ENCODE peak calls at places on chromosomes 1 and 21, in nine cellular contexts. O, T, J, U, V, Y, H, R and D are unnamed samples.

GRCh38 chr1:247681288-247681897 is 1.9 kb upstream of the OR13G1 start:
- DNase-seq in Y (peak), H (no peak), V (no peak), O (peak), R (peak), U (peak), T (peak), J (peak), D (no peak)

GRCh38 chr1:32798191-32798590 is 19.0 kb downstream of the YARS1 start:
- DNase-seq in Y (no peak), J (no peak), V (no peak), R (no peak), O (no peak), H (no peak), U (no peak), T (no peak), D (no peak)

GRCh38 chr1:155127672-155128468 is at the start of gene EFNA1:
- DNase-seq in O (peak), R (peak), H (peak), T (peak), U (peak), Y (no peak), V (peak), J (peak), D (no peak)

GRCh38 chr1:45026446-45026845 is 14.4 kb downstream of the UROD start:
- DNase-seq in R (no peak), U (peak), T (no peak), Y (no peak), H (no peak), J (no peak), V (no peak), O (no peak), D (no peak)

GRCh38 chr1:205950826-205951549 is 7.7 kb upstream of the SLC26A9 start:
- DNase-seq in R (no peak), T (no peak), H (no peak), V (no peak), U (peak), J (no peak), Y (no peak), O (no peak), D (no peak)

GRCh38 chr1:175191654-175192053 is 922 bp downstream of the KIAA0040 start:
- DNase-seq in H (peak), O (no peak), R (peak), T (peak), Y (no peak), U (no peak), J (peak), V (no peak), D (no peak)

GRCh38 chr1:87644500-87645245 is 316.0 kb downstream of the LMO4 start:
- DNase-seq in T (no peak), J (no peak), U (peak), H (no peak), O (no peak), V (no peak), R (no peak), Y (no peak), D (no peak)

GRCh38 chr1:168084396-168085231 is 52.1 kb downstream of the GPR161 start:
- DNase-seq in O (peak), Y (peak), T (peak), H (peak), R (peak), V (peak), J (peak), U (peak), D (peak)

GRCh38 chr21:26961704-26962103 is 5.2 kb downstream of the ADAMTS5 start:
- DNase-seq in R (no peak), J (peak), Y (no peak), T (no peak), H (no peak), V (no peak), O (no peak), U (no peak), D (no peak)

GRCh38 chr1:6445062-6445763 is 20.6 kb downstream of the ESPN start:
- DNase-seq in T (peak), O (no peak), V (no peak), R (no peak), H (no peak), Y (no peak), U (peak), J (peak), D (no peak)

GRCh38 chr1:15852036-15852827 is 4.7 kb downstream of the SPEN start:
- DNase-seq in T (no peak), U (no peak), H (no peak), R (no peak), V (no peak), J (no peak), O (no peak), Y (no peak), D (no peak)

GRCh38 chr1:14467112-14467511 is 131.4 kb upstream of the KAZN start:
- DNase-seq in V (no peak), T (no peak), Y (no peak), U (no peak), R (no peak), J (no peak), O (no peak), H (no peak), D (no peak)

GRCh38 chr1:101738475-101738874 is 258.3 kb downstream of the OLFM3 start:
- DNase-seq in J (no peak), R (no peak), U (peak), O (no peak), H (no peak), V (no peak), T (no peak), Y (no peak), D (no peak)

GRCh38 chr1:53585116-53585515 is 125.9 kb downstream of the DMRTB1 start:
- DNase-seq in R (no peak), T (no peak), U (peak), H (peak), V (no peak), J (no peak), Y (no peak), O (no peak), D (no peak)

GRCh38 chr1:151653397-151653796 is 41.5 kb downstream of the SNX27 start:
- DNase-seq in T (no peak), O (no peak), J (no peak), H (no peak), V (no peak), Y (no peak), U (peak), R (no peak), D (peak)

GRCh38 chr1:40479156-40479555 is 2.1 kb downstream of the ZFP69 start:
- DNase-seq in U (no peak), V (no peak), T (no peak), O (no peak), R (no peak), J (no peak), H (no peak), Y (no peak), D (no peak)

GRCh38 chr1:32470991-32471694 is 6.3 kb downstream of the ZBTB8B start:
- DNase-seq in O (peak), Y (no peak), H (no peak), U (peak), J (no peak), V (no peak), R (peak), T (no peak), D (no peak)

GRCh38 chr1:2284932-2285331 is 56.8 kb downstream of the SKI start:
- DNase-seq in T (no peak), J (no peak), R (no peak), V (no peak), U (no peak), H (no peak), Y (no peak), O (peak), D (no peak)

GRCh38 chr21:34889537-34890257 is 159.4 kb downstream of the RUNX1 start:
- DNase-seq in J (peak), Y (no peak), H (peak), T (peak), R (peak), V (peak), U (peak), O (peak), D (peak)

GRCh38 chr1:235910357-235911299 is 43.9 kb upstream of the LYST start:
- DNase-seq in Y (peak), U (peak), T (peak), V (no peak), R (no peak), H (no peak), J (peak), O (no peak), D (no peak)

GRCh38 chr1:188170935-188171334 is 1342.2 kb downstream of the PLA2G4A start:
- DNase-seq in R (no peak), J (no peak), Y (no peak), O (no peak), U (no peak), V (no peak), H (no peak), T (no peak), D (no peak)

GRCh38 chr1:9865745-9866144 is 42.0 kb upstream of the CLSTN1 start:
- DNase-seq in H (no peak), U (no peak), Y (no peak), R (no peak), J (no peak), O (no peak), T (no peak), V (no peak), D (no peak)

GRCh38 chr1:63033211-63033610 is 249.3 kb downstream of the ATG4C start:
- DNase-seq in J (no peak), R (no peak), V (no peak), H (no peak), Y (no peak), O (no peak), T (no peak), U (no peak), D (no peak)